ENCODE peak calls at places on chromosomes 12 and 14, in six cellular contexts. L is AG04450, Z is mucosa of descending colon, Y is HFFc6, E is lower leg skin, D is kidney. W is an unnamed sample.

GRCh38 chr12:85733441-85733840 is 102.8 kb downstream of the RASSF9 start:
- DNase-seq in L (no peak), Z (no peak), Y (no peak), E (no peak), D (no peak), W (no peak)

GRCh38 chr14:96565811-96566210 is 63.6 kb downstream of the PAPOLA start:
- DNase-seq in L (no peak), Z (no peak), Y (no peak), E (no peak), D (no peak), W (no peak)

GRCh38 chr12:47734725-47735480 is 9.6 kb upstream of the ENDOU start:
- DNase-seq in L (no peak), Z (no peak), Y (no peak), E (no peak), D (no peak), W (no peak)

GRCh38 chr14:50045039-50045711 is 71.2 kb downstream of the VCPKMT start:
- DNase-seq in L (peak), Z (peak), Y (peak), E (peak), D (peak), W (peak)

GRCh38 chr12:117051380-117051779 is 47.8 kb downstream of the TESC start:
- DNase-seq in L (no peak), Z (no peak), Y (no peak), E (no peak), D (no peak), W (no peak)

GRCh38 chr14:56878766-56879165 is 68.5 kb upstream of the OTX2 start:
- DNase-seq in L (no peak), Z (no peak), Y (no peak), E (no peak), D (no peak), W (no peak)

GRCh38 chr12:106919910-106920544 is 35.7 kb upstream of the TMEM263 start:
- DNase-seq in L (peak), Z (no peak), Y (peak), E (no peak), D (no peak), W (no peak)

GRCh38 chr12:122795807-122796206 is 21.4 kb downstream of the CCDC62 start:
- DNase-seq in L (no peak), Z (no peak), Y (no peak), E (no peak), D (no peak), W (no peak)

GRCh38 chr12:97941686-97942354 is 479.2 kb downstream of the RMST start:
- DNase-seq in L (no peak), Z (no peak), Y (no peak), E (no peak), D (no peak), W (no peak)

GRCh38 chr14:92993302-92993701 is 70.4 kb downstream of the CHGA start:
- DNase-seq in L (no peak), Z (peak), Y (no peak), E (no peak), D (no peak), W (no peak)

GRCh38 chr12:100159391-100160104 is 16.9 kb upstream of the BLTP3B start:
- DNase-seq in L (no peak), Z (no peak), Y (no peak), E (no peak), D (no peak), W (no peak)

GRCh38 chr12:100165356-100165755 is 22.7 kb upstream of the BLTP3B start:
- DNase-seq in L (no peak), Z (no peak), Y (no peak), E (no peak), D (no peak), W (no peak)

GRCh38 chr12:100166232-100166631 is 23.6 kb upstream of the BLTP3B start:
- DNase-seq in L (no peak), Z (no peak), Y (no peak), E (no peak), D (no peak), W (no peak)

GRCh38 chr12:100164153-100164704 is 21.6 kb upstream of the BLTP3B start:
- DNase-seq in L (no peak), Z (no peak), Y (no peak), E (no peak), D (no peak), W (no peak)

GRCh38 chr12:100163416-100164152 is 20.9 kb upstream of the BLTP3B start:
- DNase-seq in L (no peak), Z (peak), Y (peak), E (peak), D (peak), W (peak)
- TF ChIP-seq CTCF in L (no peak), Z (no peak), Y (peak), E (no peak), D (no peak), W (peak)

GRCh38 chr12:132275631-132276030 is 53.8 kb downstream of the GALNT9 start:
- DNase-seq in L (no peak), Z (peak), Y (no peak), E (no peak), D (peak), W (no peak)
- TF ChIP-seq CTCF in L (no peak), Z (no peak), Y (no peak), E (no peak), D (no peak), W (no peak)

GRCh38 chr12:3496964-3497363 is 6.0 kb downstream of the PRMT8 start:
- DNase-seq in L (no peak), Z (no peak), Y (no peak), E (no peak), D (no peak), W (no peak)
- TF ChIP-seq CTCF in L (no peak), Z (no peak), Y (no peak), E (no peak), D (no peak), W (no peak)

DNA sequence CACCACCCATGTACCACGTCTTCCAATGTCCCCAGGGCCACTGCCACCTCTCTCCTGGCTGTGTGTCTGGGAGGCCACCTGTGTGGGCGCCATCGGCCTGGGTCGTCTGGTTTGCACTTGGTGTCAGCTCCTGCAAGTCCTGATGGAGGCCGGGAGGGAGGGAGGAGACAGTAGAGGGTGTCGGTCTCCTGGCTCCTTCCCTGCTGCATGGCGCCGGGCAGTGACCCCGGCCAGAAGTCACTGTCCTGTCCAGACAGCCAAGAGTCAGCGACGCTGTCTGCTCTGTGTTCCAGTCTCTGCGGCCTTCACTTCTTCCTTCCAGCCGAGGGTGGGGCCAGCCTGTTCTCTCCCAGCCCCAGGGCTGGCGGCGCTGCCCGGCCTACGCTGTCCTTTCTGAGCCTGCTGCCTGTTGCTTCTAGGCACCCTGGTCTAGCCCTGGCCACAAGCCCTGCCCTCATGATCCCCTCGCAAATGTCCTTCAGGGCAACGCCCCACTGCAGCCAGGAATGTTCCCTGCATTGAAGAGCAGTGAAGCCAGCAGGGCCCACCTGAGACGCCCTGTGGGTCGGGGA is 13.0 kb upstream of the LBHD2 start:
- DNase-seq in L (no peak), Z (peak), Y (no peak), E (no peak), D (peak), W (peak)
- TF ChIP-seq CTCF in L (no peak), Z (no peak), Y (no peak), E (no peak), D (no peak), W (no peak)

GRCh38 chr12:65106948-65107347 is 14.2 kb downstream of the WIF1 start:
- DNase-seq in L (no peak), Z (no peak), Y (peak), E (no peak), D (no peak), W (no peak)
- TF ChIP-seq CTCF in L (peak), Z (no peak), Y (peak), E (no peak), D (no peak), W (no peak)

GRCh38 chr12:52876371-52876770 is 27.6 kb upstream of the KRT78 start:
- DNase-seq in L (no peak), Z (peak), Y (no peak), E (no peak), D (peak), W (no peak)
- TF ChIP-seq CTCF in L (no peak), Z (no peak), Y (no peak), E (no peak), D (no peak), W (no peak)

GRCh38 chr12:6534914-6535696 is 788 bp downstream of the GAPDH start:
- DNase-seq in L (no peak), Z (peak), Y (peak), E (peak), D (peak), W (peak)
- TF ChIP-seq CTCF in L (no peak), Z (no peak), Y (no peak), E (no peak), D (no peak), W (no peak)

DNA sequence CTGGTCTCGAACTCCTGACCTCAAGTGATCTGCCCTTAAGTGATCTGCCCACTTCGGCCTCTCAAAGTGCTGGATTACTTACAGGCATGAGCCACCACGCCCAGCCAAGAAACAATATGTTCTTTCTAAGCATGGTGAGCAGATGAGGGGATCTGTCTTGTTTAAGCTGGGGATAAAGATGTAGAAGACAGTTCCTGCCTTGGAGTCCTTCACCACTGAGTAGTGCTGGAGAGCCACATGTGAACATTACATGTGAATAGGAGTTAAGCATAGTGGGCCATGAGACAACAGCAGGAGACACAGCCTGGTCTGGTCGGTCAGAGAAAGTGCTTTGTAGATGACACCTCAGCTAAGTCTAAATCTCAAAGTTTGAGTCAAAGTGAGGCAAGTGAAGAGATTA is 26.0 kb downstream of the TMBIM6 start:
- DNase-seq in L (no peak), Z (no peak), Y (peak), E (peak), D (no peak), W (no peak)
- TF ChIP-seq CTCF in L (no peak), Z (no peak), Y (no peak), E (no peak), D (no peak), W (no peak)

W was measured in spleen.